ENCODE peak calls at places on chromosomes 4 and X, in ten cellular contexts. P, X, T, L, H, V, Y, A, Z and U are unnamed samples.

GRCh38 chr4:149630079-149630478 is 185.6 kb downstream of the IQCM start:
- DNase-seq in P (no peak), X (no peak), T (no peak), L (no peak), H (no peak), V (no peak), Y (no peak), A (no peak), Z (no peak), U (no peak)

GRCh38 chrX:1244164-1245076 is 24.2 kb upstream of the CSF2RA start:
- DNase-seq in P (no peak), X (no peak), T (peak; percentile 8), L (no peak), H (no peak), V (peak; percentile 46), Y (no peak), A (no peak), Z (no peak), U (no peak)

GRCh38 chrX:130165181-130165702 is 399 bp downstream of the AIFM1 start:
- DNase-seq in P (no peak), X (no peak), T (no peak), L (no peak), H (no peak), V (no peak), Y (no peak), A (no peak), Z (peak; percentile 2), U (no peak)

GRCh38 chr4:41323706-41324105 is 67.0 kb downstream of the UCHL1 start:
- DNase-seq in P (no peak), X (no peak), T (no peak), L (no peak), H (no peak), V (no peak), Y (no peak), A (no peak), Z (no peak), U (peak; percentile 8)

GRCh38 chrX:9494806-9495205 is 29.9 kb downstream of the TBL1X start:
- DNase-seq in P (peak; percentile 30), X (no peak), T (no peak), L (no peak), H (no peak), V (no peak), Y (no peak), A (no peak), Z (no peak), U (no peak)

GRCh38 chr4:77777135-77777777 is 41.9 kb downstream of the CNOT6L start:
- DNase-seq in P (no peak), X (no peak), T (no peak), L (no peak), H (no peak), V (no peak), Y (no peak), A (no peak), Z (no peak), U (no peak)

GRCh38 chr4:138796761-138797160 is 218.8 kb upstream of the NOCT start:
- DNase-seq in P (no peak), X (no peak), T (no peak), L (no peak), H (no peak), V (no peak), Y (no peak), A (no peak), Z (no peak), U (no peak)

GRCh38 chr4:93791570-93792195 is 36.9 kb upstream of the ATOH1 start:
- DNase-seq in P (no peak), X (peak; percentile 69), T (no peak), L (peak; percentile 35), H (peak; percentile 42), V (no peak), Y (peak; percentile 10), A (peak; percentile 37), Z (no peak), U (peak; percentile 27)

GRCh38 chr4:80266267-80266901 is at the start of gene FGF5:
- DNase-seq in P (peak; percentile 77), X (peak; percentile 41), T (no peak), L (peak; percentile 50), H (peak; percentile 39), V (peak; percentile 74), Y (peak; percentile 18), A (no peak), Z (no peak), U (peak; percentile 52)

GRCh38 chr4:11626046-11626445 is 197.4 kb upstream of the HS3ST1 start:
- DNase-seq in P (no peak), X (no peak), T (no peak), L (no peak), H (no peak), V (no peak), Y (no peak), A (no peak), Z (no peak), U (no peak)

GRCh38 chr4:67483868-67484602 is 61.3 kb downstream of the CENPC start:
- DNase-seq in P (no peak), X (no peak), T (no peak), L (no peak), H (no peak), V (no peak), Y (no peak), A (no peak), Z (no peak), U (no peak)

GRCh38 chr4:28469387-28469786 is 1608.7 kb downstream of the STIM2 start:
- DNase-seq in P (no peak), X (no peak), T (no peak), L (no peak), H (no peak), V (no peak), Y (no peak), A (no peak), Z (no peak), U (no peak)

GRCh38 chr4:37188100-37188499 is 56.4 kb upstream of the NWD2 start:
- DNase-seq in P (no peak), X (no peak), T (no peak), L (no peak), H (no peak), V (no peak), Y (no peak), A (no peak), Z (no peak), U (no peak)

GRCh38 chr4:14091966-14092365 is 464.4 kb upstream of the BOD1L1 start:
- DNase-seq in P (no peak), X (no peak), T (no peak), L (no peak), H (no peak), V (no peak), Y (no peak), A (no peak), Z (no peak), U (no peak)

GRCh38 chr4:73133784-73134183 is 64.3 kb upstream of the COX18 start:
- DNase-seq in P (no peak), X (no peak), T (no peak), L (no peak), H (no peak), V (no peak), Y (no peak), A (no peak), Z (no peak), U (no peak)

GRCh38 chrX:151359931-151360871 is 36.8 kb upstream of the VMA21 start:
- DNase-seq in P (no peak), X (peak; percentile 64), T (peak; percentile 14), L (peak; percentile 12), H (peak; percentile 36), V (no peak), Y (peak; percentile 38), A (no peak), Z (peak; percentile 8), U (peak; percentile 8)

GRCh38 chr4:21517460-21517859 is 431.1 kb downstream of the KCNIP4 start:
- DNase-seq in P (no peak), X (no peak), T (no peak), L (no peak), H (no peak), V (no peak), Y (peak; percentile 38), A (no peak), Z (no peak), U (no peak)

GRCh38 chr4:149823770-149824221 is 8.2 kb upstream of the IQCM start:
- DNase-seq in P (peak; percentile 93), X (no peak), T (no peak), L (no peak), H (no peak), V (no peak), Y (no peak), A (no peak), Z (no peak), U (no peak)

GRCh38 chr4:97411352-97411751 is 731.9 kb downstream of the STPG2 start:
- DNase-seq in P (no peak), X (no peak), T (no peak), L (no peak), H (no peak), V (no peak), Y (no peak), A (no peak), Z (no peak), U (no peak)

GRCh38 chrX:39815621-39816020 is 282.1 kb downstream of the BCOR start:
- DNase-seq in P (no peak), X (no peak), T (no peak), L (no peak), H (no peak), V (no peak), Y (no peak), A (no peak), Z (peak; percentile 6), U (no peak)

GRCh38 chr4:3517731-3518510 is 14.3 kb downstream of the LRPAP1 start:
- DNase-seq in P (no peak), X (no peak), T (no peak), L (no peak), H (no peak), V (peak; percentile 72), Y (no peak), A (no peak), Z (no peak), U (no peak)

GRCh38 chr4:8594097-8595038 is 1.8 kb downstream of the CPZ start:
- DNase-seq in P (peak; percentile 31), X (peak; percentile 75), T (no peak), L (peak; percentile 87), H (peak; percentile 41), V (peak; percentile 55), Y (no peak), A (peak; percentile 63), Z (no peak), U (peak; percentile 37)

GRCh38 chrX:32530802-32531403 is 680.4 kb downstream of the DMD start:
- DNase-seq in P (no peak), X (peak; percentile 5), T (no peak), L (no peak), H (no peak), V (no peak), Y (no peak), A (no peak), Z (no peak), U (peak; percentile 14)

GRCh38 chr4:109914356-109914755 is 1.7 kb downstream of the EGF start:
- DNase-seq in P (no peak), X (no peak), T (no peak), L (no peak), H (no peak), V (no peak), Y (no peak), A (no peak), Z (no peak), U (no peak)

GRCh38 chr4:181138116-181138515 is 1105.1 kb upstream of the TENM3 start:
- DNase-seq in P (no peak), X (no peak), T (no peak), L (no peak), H (no peak), V (no peak), Y (no peak), A (no peak), Z (no peak), U (no peak)

GRCh38 chrX:20320461-20321159 is 53.9 kb upstream of the RPS6KA3 start:
- DNase-seq in P (no peak), X (no peak), T (peak; percentile 1), L (no peak), H (no peak), V (no peak), Y (no peak), A (no peak), Z (peak; percentile 2), U (no peak)

GRCh38 chr4:98482847-98483806 is 175.3 kb downstream of the TSPAN5 start:
- DNase-seq in P (no peak), X (no peak), T (no peak), L (no peak), H (no peak), V (no peak), Y (no peak), A (no peak), Z (peak; percentile 25), U (no peak)

GRCh38 chr4:125891597-125892258 is 577.0 kb downstream of the FAT4 start:
- DNase-seq in P (peak; percentile 98), X (no peak), T (no peak), L (no peak), H (no peak), V (no peak), Y (no peak), A (no peak), Z (no peak), U (no peak)